ENCODE peak calls at places on chromosomes 13 and 19, in nine cellular contexts. One of them, this sample, is unnamed.

GRCh38 chr13:106109391-106109791 is 426.1 kb downstream of the EFNB2 start:
- DNase-seq in substantia nigra: no peak
- DNase-seq in gastrocnemius medialis: no peak
- DNase-seq in GM12864: no peak
- DNase-seq in fibroblast of lung: no peak
- DNase-seq in heart left ventricle: no peak
- DNase-seq in body of pancreas: no peak
- DNase-seq in ELR: no peak
- DNase-seq in kidney tubule cell: no peak
- DNase-seq in this sample: no peak

GRCh38 chr13:66888698-66889097 is 341.4 kb downstream of the PCDH9 start:
- DNase-seq in substantia nigra: no peak
- DNase-seq in gastrocnemius medialis: no peak
- DNase-seq in GM12864: no peak
- DNase-seq in fibroblast of lung: peak; percentile 26
- DNase-seq in heart left ventricle: no peak
- DNase-seq in body of pancreas: no peak
- DNase-seq in ELR: no peak
- DNase-seq in kidney tubule cell: no peak
- DNase-seq in this sample: no peak

GRCh38 chr19:47032171-47032811 is 12.7 kb downstream of the NPAS1 start:
- DNase-seq in substantia nigra: no peak
- DNase-seq in gastrocnemius medialis: no peak
- DNase-seq in GM12864: no peak
- DNase-seq in fibroblast of lung: no peak
- DNase-seq in heart left ventricle: no peak
- DNase-seq in body of pancreas: peak; percentile 70
- DNase-seq in ELR: peak; percentile 38
- DNase-seq in kidney tubule cell: peak; percentile 61
- DNase-seq in this sample: peak; percentile 79

GRCh38 chr13:23558675-23559536 is 11.3 kb upstream of the TNFRSF19 start:
- DNase-seq in substantia nigra: no peak
- DNase-seq in gastrocnemius medialis: peak; percentile 88
- DNase-seq in GM12864: no peak
- DNase-seq in fibroblast of lung: peak; percentile 92
- DNase-seq in heart left ventricle: peak; percentile 73
- DNase-seq in body of pancreas: peak; percentile 30
- DNase-seq in ELR: peak; percentile 87
- DNase-seq in kidney tubule cell: peak; percentile 48
- DNase-seq in this sample: peak; percentile 44

GRCh38 chr19:18951721-18952281 is 10.8 kb upstream of the HOMER3 start:
- DNase-seq in substantia nigra: no peak
- DNase-seq in gastrocnemius medialis: no peak
- DNase-seq in GM12864: no peak
- DNase-seq in fibroblast of lung: no peak
- DNase-seq in heart left ventricle: no peak
- DNase-seq in body of pancreas: no peak
- DNase-seq in ELR: peak; percentile 97
- DNase-seq in kidney tubule cell: peak; percentile 77
- DNase-seq in this sample: no peak

GRCh38 chr13:29849071-29849541 is 1.3 kb downstream of the UBL3 start:
- DNase-seq in substantia nigra: no peak
- DNase-seq in gastrocnemius medialis: no peak
- DNase-seq in GM12864: no peak
- DNase-seq in fibroblast of lung: peak; percentile 36
- DNase-seq in heart left ventricle: no peak
- DNase-seq in body of pancreas: peak; percentile 28
- DNase-seq in ELR: peak; percentile 68
- DNase-seq in kidney tubule cell: peak; percentile 49
- DNase-seq in this sample: peak; percentile 24

GRCh38 chr19:1104452-1105216 is 840 bp downstream of the GPX4 start:
- DNase-seq in substantia nigra: peak; percentile 36
- DNase-seq in gastrocnemius medialis: peak; percentile 81
- DNase-seq in GM12864: no peak
- DNase-seq in fibroblast of lung: peak; percentile 70
- DNase-seq in heart left ventricle: peak; percentile 85
- DNase-seq in body of pancreas: peak; percentile 79
- DNase-seq in ELR: peak; percentile 81
- DNase-seq in kidney tubule cell: peak; percentile 80
- DNase-seq in this sample: peak; percentile 93

GRCh38 chr13:34748561-34748960 is 193.5 kb upstream of the NBEA start:
- DNase-seq in substantia nigra: no peak
- DNase-seq in gastrocnemius medialis: no peak
- DNase-seq in GM12864: no peak
- DNase-seq in fibroblast of lung: no peak
- DNase-seq in heart left ventricle: no peak
- DNase-seq in body of pancreas: no peak
- DNase-seq in ELR: no peak
- DNase-seq in kidney tubule cell: peak; percentile 95
- DNase-seq in this sample: no peak

GRCh38 chr13:46905249-46905648 is 8.4 kb upstream of the HTR2A start:
- DNase-seq in substantia nigra: no peak
- DNase-seq in gastrocnemius medialis: no peak
- DNase-seq in GM12864: no peak
- DNase-seq in fibroblast of lung: peak; percentile 41
- DNase-seq in heart left ventricle: no peak
- DNase-seq in body of pancreas: no peak
- DNase-seq in ELR: peak; percentile 49
- DNase-seq in kidney tubule cell: peak; percentile 54
- DNase-seq in this sample: no peak

GRCh38 chr19:17075860-17076538 is 422 bp downstream of the MYO9B start:
- DNase-seq in substantia nigra: peak; percentile 23
- DNase-seq in gastrocnemius medialis: peak; percentile 32
- DNase-seq in GM12864: no peak
- DNase-seq in fibroblast of lung: no peak
- DNase-seq in heart left ventricle: peak; percentile 73
- DNase-seq in body of pancreas: peak; percentile 38
- DNase-seq in ELR: peak; percentile 66
- DNase-seq in kidney tubule cell: peak; percentile 26
- DNase-seq in this sample: peak; percentile 52

GRCh38 chr19:14375582-14376291 is 5.5 kb upstream of the ADGRE5 start:
- DNase-seq in substantia nigra: no peak
- DNase-seq in gastrocnemius medialis: peak; percentile 85
- DNase-seq in GM12864: no peak
- DNase-seq in fibroblast of lung: no peak
- DNase-seq in heart left ventricle: peak; percentile 81
- DNase-seq in body of pancreas: no peak
- DNase-seq in ELR: no peak
- DNase-seq in kidney tubule cell: no peak
- DNase-seq in this sample: no peak

GRCh38 chr19:8487137-8487851 is 15.1 kb downstream of the PRAM1 start:
- DNase-seq in substantia nigra: peak; percentile 24
- DNase-seq in gastrocnemius medialis: peak; percentile 32
- DNase-seq in GM12864: no peak
- DNase-seq in fibroblast of lung: no peak
- DNase-seq in heart left ventricle: peak; percentile 68
- DNase-seq in body of pancreas: no peak
- DNase-seq in ELR: no peak
- DNase-seq in kidney tubule cell: no peak
- DNase-seq in this sample: no peak

GRCh38 chr19:11127905-11128304 is 27.7 kb downstream of the SPC24 start:
- DNase-seq in substantia nigra: no peak
- DNase-seq in gastrocnemius medialis: no peak
- DNase-seq in GM12864: no peak
- DNase-seq in fibroblast of lung: no peak
- DNase-seq in heart left ventricle: no peak
- DNase-seq in body of pancreas: no peak
- DNase-seq in ELR: no peak
- DNase-seq in kidney tubule cell: no peak
- DNase-seq in this sample: no peak

GRCh38 chr19:3471954-3472655 is 8.2 kb downstream of the SMIM24 start:
- DNase-seq in substantia nigra: peak; percentile 7
- DNase-seq in gastrocnemius medialis: peak; percentile 39
- DNase-seq in GM12864: no peak
- DNase-seq in fibroblast of lung: peak; percentile 17
- DNase-seq in heart left ventricle: no peak
- DNase-seq in body of pancreas: no peak
- DNase-seq in ELR: peak; percentile 36
- DNase-seq in kidney tubule cell: peak; percentile 11
- DNase-seq in this sample: no peak

GRCh38 chr13:67408823-67409222 is 178.7 kb upstream of the PCDH9 start:
- DNase-seq in substantia nigra: no peak
- DNase-seq in gastrocnemius medialis: no peak
- DNase-seq in GM12864: no peak
- DNase-seq in fibroblast of lung: peak; percentile 71
- DNase-seq in heart left ventricle: no peak
- DNase-seq in body of pancreas: no peak
- DNase-seq in ELR: no peak
- DNase-seq in kidney tubule cell: no peak
- DNase-seq in this sample: no peak

GRCh38 chr19:17937371-17937900 is 4.6 kb downstream of the CCDC124 start:
- DNase-seq in substantia nigra: no peak
- DNase-seq in gastrocnemius medialis: no peak
- DNase-seq in GM12864: no peak
- DNase-seq in fibroblast of lung: no peak
- DNase-seq in heart left ventricle: no peak
- DNase-seq in body of pancreas: no peak
- DNase-seq in ELR: no peak
- DNase-seq in kidney tubule cell: no peak
- DNase-seq in this sample: no peak

GRCh38 chr13:39415403-39415802 is 187.6 kb downstream of the LHFPL6 start:
- DNase-seq in substantia nigra: peak; percentile 19
- DNase-seq in gastrocnemius medialis: no peak
- DNase-seq in GM12864: no peak
- DNase-seq in fibroblast of lung: peak; percentile 62
- DNase-seq in heart left ventricle: peak; percentile 68
- DNase-seq in body of pancreas: peak; percentile 62
- DNase-seq in ELR: peak; percentile 65
- DNase-seq in kidney tubule cell: peak; percentile 47
- DNase-seq in this sample: no peak

GRCh38 chr19:6772028-6772865 is at the start of gene VAV1:
- DNase-seq in substantia nigra: peak; percentile 6
- DNase-seq in gastrocnemius medialis: peak; percentile 34
- DNase-seq in GM12864: peak; percentile 79
- DNase-seq in fibroblast of lung: no peak
- DNase-seq in heart left ventricle: peak; percentile 85
- DNase-seq in body of pancreas: no peak
- DNase-seq in ELR: no peak
- DNase-seq in kidney tubule cell: no peak
- DNase-seq in this sample: no peak

GRCh38 chr19:15421726-15422260 is 3.0 kb upstream of the AKAP8L start:
- DNase-seq in substantia nigra: peak; percentile 70
- DNase-seq in gastrocnemius medialis: peak; percentile 46
- DNase-seq in GM12864: no peak
- DNase-seq in fibroblast of lung: peak; percentile 48
- DNase-seq in heart left ventricle: peak; percentile 80
- DNase-seq in body of pancreas: peak; percentile 69
- DNase-seq in ELR: no peak
- DNase-seq in kidney tubule cell: no peak
- DNase-seq in this sample: peak; percentile 56

GRCh38 chr13:40599722-40600121 is 66.7 kb downstream of the FOXO1 start:
- DNase-seq in substantia nigra: no peak
- DNase-seq in gastrocnemius medialis: no peak
- DNase-seq in GM12864: no peak
- DNase-seq in fibroblast of lung: no peak
- DNase-seq in heart left ventricle: no peak
- DNase-seq in body of pancreas: no peak
- DNase-seq in ELR: no peak
- DNase-seq in kidney tubule cell: peak; percentile 52
- DNase-seq in this sample: no peak

This sample was measured in frontal cortex.